ENCODE peak calls at places on chromosomes 13 and 19, in five cellular contexts. Z is GM10248, Q is NB4, X is mesenchymal stem cell, K is NCI-H1436. H is an unnamed sample.

GRCh38 chr19:4559569-4559968 is at the start of gene SEMA6B:
- DNase-seq in K (no peak), Z (no peak), X (peak), Q (no peak), H (no peak)

GRCh38 chr19:11286312-11286974 is 9.5 kb upstream of the TSPAN16 start:
- DNase-seq in X (no peak), K (no peak), Q (peak), Z (no peak), H (no peak)

GRCh38 chr13:91154553-91154952 is 192.9 kb upstream of the MIR17HG start:
- DNase-seq in X (peak), Q (no peak), K (no peak), Z (no peak), H (no peak)

GRCh38 chr19:55490478-55491436 is 2.5 kb downstream of the SSC5D start:
- DNase-seq in Z (no peak), X (no peak), K (no peak), Q (no peak), H (no peak)

GRCh38 chr13:49023441-49023840 is 47.7 kb downstream of the FNDC3A start:
- DNase-seq in Z (no peak), Q (no peak), X (peak), K (no peak), H (no peak)

GRCh38 chr13:81302125-81302524 is 961.2 kb upstream of the SPRY2 start:
- DNase-seq in K (no peak), Q (no peak), X (no peak), Z (no peak), H (peak)

GRCh38 chr13:55820817-55821216 is 1319.9 kb upstream of the PRR20A start:
- DNase-seq in Q (no peak), K (no peak), Z (no peak), X (no peak), H (no peak)

GRCh38 chr13:78121459-78122348 is 203.1 kb upstream of the EDNRB start:
- DNase-seq in Z (peak), X (peak), Q (peak), K (peak), H (peak)

GRCh38 chr13:27968316-27969072 is 621 bp downstream of the CDX2 start:
- DNase-seq in Z (peak), Q (peak), X (peak), K (no peak), H (peak)

GRCh38 chr13:113483504-113484287 is 6.8 kb downstream of the DCUN1D2 start:
- DNase-seq in Q (no peak), K (no peak), X (no peak), Z (no peak), H (no peak)